ENCODE peak calls at places on chromosomes 7 and 10, in eight cellular contexts. One of them, this sample, is unnamed.
A peak's percentile ranks its signal among the peaks of the same experiment; 100 is the strongest.

GRCh38 chr7:16905300-16906044 is 23.7 kb upstream of the AGR3 start:
- DNase-seq in effector memory CD4-positive, alpha-beta T cell: no peak
- DNase-seq in GM06990: no peak
- DNase-seq in astrocyte: peak; percentile 53
- DNase-seq in HAP-1: peak; percentile 50
- DNase-seq in tibial nerve: no peak
- DNase-seq in SK-N-SH: no peak
- DNase-seq in bronchial epithelial cell: peak; percentile 22
- DNase-seq in this sample: no peak

GRCh38 chr10:93926613-93927012 is 32.8 kb downstream of the SLC35G1 start:
- DNase-seq in effector memory CD4-positive, alpha-beta T cell: no peak
- DNase-seq in GM06990: no peak
- DNase-seq in astrocyte: peak; percentile 20
- DNase-seq in HAP-1: no peak
- DNase-seq in tibial nerve: no peak
- DNase-seq in SK-N-SH: no peak
- DNase-seq in bronchial epithelial cell: peak; percentile 17
- DNase-seq in this sample: no peak

GRCh38 chr10:73837072-73837471 is 25.7 kb upstream of the NDST2 start:
- DNase-seq in effector memory CD4-positive, alpha-beta T cell: no peak
- DNase-seq in GM06990: no peak
- DNase-seq in astrocyte: peak; percentile 44
- DNase-seq in HAP-1: no peak
- DNase-seq in tibial nerve: no peak
- DNase-seq in SK-N-SH: no peak
- DNase-seq in bronchial epithelial cell: no peak
- DNase-seq in this sample: no peak

GRCh38 chr7:120858299-120858636 is 324 bp upstream of the TSPAN12 start:
- DNase-seq in effector memory CD4-positive, alpha-beta T cell: no peak
- DNase-seq in GM06990: no peak
- DNase-seq in astrocyte: no peak
- DNase-seq in HAP-1: no peak
- DNase-seq in tibial nerve: no peak
- DNase-seq in SK-N-SH: no peak
- DNase-seq in bronchial epithelial cell: no peak
- DNase-seq in this sample: no peak

GRCh38 chr10:76397210-76397881 is 965.9 kb downstream of the LRMDA start:
- DNase-seq in effector memory CD4-positive, alpha-beta T cell: no peak
- DNase-seq in GM06990: no peak
- DNase-seq in astrocyte: peak; percentile 94
- DNase-seq in HAP-1: no peak
- DNase-seq in tibial nerve: peak; percentile 48
- DNase-seq in SK-N-SH: no peak
- DNase-seq in bronchial epithelial cell: no peak
- DNase-seq in this sample: no peak

GRCh38 chr7:92485267-92485892 is 7.6 kb upstream of the ERVW-1 start:
- DNase-seq in effector memory CD4-positive, alpha-beta T cell: no peak
- DNase-seq in GM06990: no peak
- DNase-seq in astrocyte: no peak
- DNase-seq in HAP-1: no peak
- DNase-seq in tibial nerve: no peak
- DNase-seq in SK-N-SH: no peak
- DNase-seq in bronchial epithelial cell: peak; percentile 21
- DNase-seq in this sample: no peak

GRCh38 chr10:116770281-116770680 is 27.9 kb upstream of the HSPA12A start:
- DNase-seq in effector memory CD4-positive, alpha-beta T cell: no peak
- DNase-seq in GM06990: no peak
- DNase-seq in astrocyte: no peak
- DNase-seq in HAP-1: no peak
- DNase-seq in tibial nerve: no peak
- DNase-seq in SK-N-SH: no peak
- DNase-seq in bronchial epithelial cell: no peak
- DNase-seq in this sample: no peak

GRCh38 chr10:71648595-71649320 is 70.8 kb downstream of the C10orf105 start:
- DNase-seq in effector memory CD4-positive, alpha-beta T cell: no peak
- DNase-seq in GM06990: no peak
- DNase-seq in astrocyte: no peak
- DNase-seq in HAP-1: no peak
- DNase-seq in tibial nerve: no peak
- DNase-seq in SK-N-SH: no peak
- DNase-seq in bronchial epithelial cell: no peak
- DNase-seq in this sample: no peak

GRCh38 chr7:24214670-24215069 is 69.3 kb upstream of the NPY start:
- DNase-seq in effector memory CD4-positive, alpha-beta T cell: no peak
- DNase-seq in GM06990: no peak
- DNase-seq in astrocyte: no peak
- DNase-seq in HAP-1: no peak
- DNase-seq in tibial nerve: no peak
- DNase-seq in SK-N-SH: peak; percentile 63
- DNase-seq in bronchial epithelial cell: no peak
- DNase-seq in this sample: no peak

GRCh38 chr7:19491821-19492452 is 216.9 kb downstream of the POLR1F start:
- DNase-seq in effector memory CD4-positive, alpha-beta T cell: no peak
- DNase-seq in GM06990: no peak
- DNase-seq in astrocyte: peak; percentile 10
- DNase-seq in HAP-1: peak; percentile 35
- DNase-seq in tibial nerve: peak; percentile 31
- DNase-seq in SK-N-SH: peak; percentile 27
- DNase-seq in bronchial epithelial cell: peak; percentile 45
- DNase-seq in this sample: no peak

GRCh38 chr7:30594055-30594539 is 581 bp upstream of the GARS1 start:
- DNase-seq in effector memory CD4-positive, alpha-beta T cell: no peak
- DNase-seq in GM06990: peak; percentile 54
- DNase-seq in astrocyte: no peak
- DNase-seq in HAP-1: peak; percentile 47
- DNase-seq in tibial nerve: peak; percentile 17
- DNase-seq in SK-N-SH: peak; percentile 78
- DNase-seq in bronchial epithelial cell: peak; percentile 39
- DNase-seq in this sample: no peak

DNA sequence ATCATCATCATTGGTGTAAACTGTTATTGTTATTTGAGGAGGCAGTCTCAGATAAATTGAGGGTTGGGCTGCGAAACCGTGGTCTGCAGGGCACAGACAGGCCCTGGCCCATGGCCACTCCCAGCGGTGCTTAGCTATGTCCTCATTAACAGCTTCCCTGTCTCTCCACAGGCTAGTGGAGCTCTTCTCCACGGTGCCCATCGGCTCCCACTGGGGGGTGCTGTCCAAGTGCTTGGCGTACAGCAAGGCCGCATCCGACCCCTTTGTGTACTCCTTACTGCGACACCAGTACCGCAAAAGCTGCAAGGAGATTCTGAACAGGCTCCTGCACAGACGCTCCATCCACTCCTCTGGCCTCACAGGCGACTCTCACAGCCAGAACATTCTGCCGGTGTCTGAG is 21.6 kb downstream of the GPR26 start:
- DNase-seq in effector memory CD4-positive, alpha-beta T cell: no peak
- DNase-seq in GM06990: no peak
- DNase-seq in astrocyte: no peak
- DNase-seq in HAP-1: peak; percentile 35
- DNase-seq in tibial nerve: no peak
- DNase-seq in SK-N-SH: no peak
- DNase-seq in bronchial epithelial cell: no peak
- DNase-seq in this sample: no peak
- H3K4me3 ChIP-seq in effector memory CD4-positive, alpha-beta T cell: no peak overlapping the region
- H3K4me3 ChIP-seq in GM06990: no peak overlapping the region
- H3K4me3 ChIP-seq in astrocyte: no peak overlapping the region
- H3K4me3 ChIP-seq in HAP-1: no peak overlapping the region
- H3K4me3 ChIP-seq in tibial nerve: no peak overlapping the region
- H3K4me3 ChIP-seq in SK-N-SH: no peak overlapping the region
- H3K4me3 ChIP-seq in bronchial epithelial cell: no peak overlapping the region
- H3K4me3 ChIP-seq in this sample: no peak overlapping the region

GRCh38 chr7:100866721-100867039 is 507 bp upstream of the TRIP6 start:
- DNase-seq in effector memory CD4-positive, alpha-beta T cell: no peak
- DNase-seq in GM06990: no peak
- DNase-seq in astrocyte: no peak
- DNase-seq in HAP-1: no peak
- DNase-seq in tibial nerve: no peak
- DNase-seq in SK-N-SH: peak; percentile 38
- DNase-seq in bronchial epithelial cell: no peak
- DNase-seq in this sample: no peak
- H3K4me3 ChIP-seq in effector memory CD4-positive, alpha-beta T cell: peak overlapping the region; percentile 51
- H3K4me3 ChIP-seq in GM06990: peak overlapping the region; percentile 82
- H3K4me3 ChIP-seq in astrocyte: peak overlapping the region; percentile 85
- H3K4me3 ChIP-seq in HAP-1: peak overlapping the region; percentile 68
- H3K4me3 ChIP-seq in tibial nerve: peak overlapping the region; percentile 68
- H3K4me3 ChIP-seq in SK-N-SH: no peak overlapping the region
- H3K4me3 ChIP-seq in bronchial epithelial cell: peak overlapping the region; percentile 93
- H3K4me3 ChIP-seq in this sample: peak overlapping the region; percentile 46

DNA sequence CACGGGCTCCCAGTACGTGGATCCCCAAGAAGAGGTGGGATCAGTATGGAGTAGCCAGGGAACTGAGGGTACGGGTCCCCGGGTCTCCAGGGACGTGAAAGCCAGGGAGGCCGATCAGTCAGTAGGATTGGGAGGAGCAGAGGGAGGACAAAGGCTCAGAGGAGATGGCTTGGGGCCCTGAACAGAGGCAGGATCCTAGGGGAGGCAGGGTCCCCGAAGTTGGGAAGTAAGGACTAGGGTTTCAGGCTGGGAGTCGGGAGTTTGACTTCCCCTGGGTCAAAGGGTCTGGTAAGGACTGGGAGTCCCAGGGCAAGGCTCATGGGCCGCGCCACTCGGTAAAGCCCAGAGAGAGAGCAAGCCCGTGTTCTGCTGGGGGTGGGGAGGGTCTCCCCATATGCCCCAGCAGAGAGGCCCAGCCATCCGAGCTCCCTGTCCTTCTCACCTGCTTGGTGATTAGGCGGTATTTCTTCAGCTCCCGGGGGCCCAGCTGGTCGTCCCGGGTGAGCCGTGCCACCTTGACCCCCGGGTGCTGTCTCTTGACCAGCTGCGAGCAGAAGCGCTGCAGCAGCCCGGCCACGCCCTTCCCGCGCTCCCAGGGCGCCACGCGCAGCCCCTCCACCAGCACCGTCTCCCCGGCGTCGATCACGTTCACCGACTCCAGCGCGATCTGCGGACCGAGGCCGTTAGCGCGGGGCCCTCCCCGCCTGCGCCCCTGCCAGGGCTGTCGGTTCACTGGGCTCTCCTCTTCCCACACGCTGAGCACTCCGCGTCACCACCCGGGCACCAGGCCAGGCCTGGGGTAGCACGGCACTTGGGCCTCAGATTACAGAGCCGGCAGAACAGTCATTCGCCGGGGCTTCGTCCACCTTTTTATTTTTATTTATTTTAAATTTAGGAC is 7.0 kb downstream of the NAT16 start:
- DNase-seq in effector memory CD4-positive, alpha-beta T cell: no peak
- DNase-seq in GM06990: peak; percentile 43
- DNase-seq in astrocyte: no peak
- DNase-seq in HAP-1: no peak
- DNase-seq in tibial nerve: no peak
- DNase-seq in SK-N-SH: peak; percentile 33
- DNase-seq in bronchial epithelial cell: peak; percentile 68
- DNase-seq in this sample: no peak
- H3K4me3 ChIP-seq in effector memory CD4-positive, alpha-beta T cell: no peak overlapping the region
- H3K4me3 ChIP-seq in GM06990: no peak overlapping the region
- H3K4me3 ChIP-seq in astrocyte: no peak overlapping the region
- H3K4me3 ChIP-seq in HAP-1: no peak overlapping the region
- H3K4me3 ChIP-seq in tibial nerve: no peak overlapping the region
- H3K4me3 ChIP-seq in SK-N-SH: no peak overlapping the region
- H3K4me3 ChIP-seq in bronchial epithelial cell: peak overlapping the region; percentile 20
- H3K4me3 ChIP-seq in this sample: no peak overlapping the region

GRCh38 chr7:50591480-50592438 is 26.6 kb upstream of the DDC start:
- DNase-seq in effector memory CD4-positive, alpha-beta T cell: no peak
- DNase-seq in GM06990: no peak
- DNase-seq in astrocyte: no peak
- DNase-seq in HAP-1: peak; percentile 16
- DNase-seq in tibial nerve: no peak
- DNase-seq in SK-N-SH: no peak
- DNase-seq in bronchial epithelial cell: no peak
- DNase-seq in this sample: no peak
- H3K4me3 ChIP-seq in effector memory CD4-positive, alpha-beta T cell: no peak overlapping the region
- H3K4me3 ChIP-seq in GM06990: no peak overlapping the region
- H3K4me3 ChIP-seq in astrocyte: no peak overlapping the region
- H3K4me3 ChIP-seq in HAP-1: no peak overlapping the region
- H3K4me3 ChIP-seq in tibial nerve: no peak overlapping the region
- H3K4me3 ChIP-seq in SK-N-SH: no peak overlapping the region
- H3K4me3 ChIP-seq in bronchial epithelial cell: no peak overlapping the region
- H3K4me3 ChIP-seq in this sample: no peak overlapping the region

This sample was measured in naive thymus-derived CD4-positive, alpha-beta T cell.